ENCODE peak calls at places on chromosomes 16 and 17, in ten cellular contexts. W is neural progenitor cell, M is HepG2, P is mammary epithelial cell, I is fibroblast of lung, A is GM23338, E is MM.1S, F is hepatocyte, B is PC-3, T is endothelial cell of umbilical vein. N is an unnamed sample.
A peak's percentile ranks its signal among the peaks of the same experiment; 100 is the strongest.

GRCh38 chr17:27319536-27320221 is 25.8 kb downstream of the WSB1 start:
- DNase-seq in W (no peak), M (no peak), A (no peak), T (peak; percentile 50), B (no peak), F (peak; percentile 63), E (no peak), P (no peak), I (peak; percentile 95), N (peak; percentile 23)

GRCh38 chr16:51994597-51994996 is 552.3 kb downstream of the TOX3 start:
- DNase-seq in A (no peak), T (no peak), I (no peak), E (peak; percentile 9), B (peak; percentile 44), F (peak; percentile 57), P (peak; percentile 96), M (peak; percentile 37), W (no peak), N (peak; percentile 50)

GRCh38 chr17:80751070-80751459 is 206.4 kb downstream of the RPTOR start:
- DNase-seq in E (no peak), I (peak; percentile 65), P (no peak), T (no peak), M (no peak), B (no peak), F (no peak), W (no peak), A (no peak), N (no peak)

GRCh38 chr17:64747938-64748540 is 85.9 kb upstream of the SMURF2 start:
- DNase-seq in A (no peak), B (no peak), T (peak; percentile 81), F (no peak), P (no peak), E (no peak), W (no peak), I (peak; percentile 47), M (no peak), N (no peak)

GRCh38 chr17:39244016-39244599 is 18.4 kb upstream of the STAC2 start:
- DNase-seq in E (no peak), W (no peak), F (no peak), P (no peak), T (no peak), M (no peak), B (no peak), A (peak; percentile 39), I (no peak), N (no peak)

GRCh38 chr17:4232168-4232813 is 31.5 kb downstream of the ANKFY1 start:
- DNase-seq in F (no peak), M (no peak), P (peak; percentile 74), B (no peak), A (no peak), W (no peak), T (no peak), I (peak; percentile 73), E (no peak), N (no peak)

GRCh38 chr17:57943140-57943539 is 12.1 kb downstream of the CUEDC1 start:
- DNase-seq in M (no peak), W (no peak), B (peak; percentile 83), I (no peak), P (no peak), E (no peak), T (no peak), F (no peak), A (no peak), N (no peak)

GRCh38 chr16:81583893-81584705 is 139.5 kb downstream of the CMIP start:
- DNase-seq in A (no peak), B (peak; percentile 80), P (peak; percentile 79), F (no peak), M (no peak), I (peak; percentile 77), W (no peak), E (no peak), T (no peak), N (no peak)

GRCh38 chr17:76585649-76586593 is at the start of gene ST6GALNAC2:
- DNase-seq in P (peak; percentile 89), I (peak; percentile 41), A (peak; percentile 56), F (peak; percentile 83), M (peak; percentile 66), E (no peak), T (peak; percentile 50), B (peak; percentile 84), W (peak; percentile 70), N (peak; percentile 94)

GRCh38 chr16:50838165-50838564 is 96.3 kb downstream of the CYLD start:
- DNase-seq in W (no peak), T (no peak), F (no peak), A (no peak), M (no peak), P (peak; percentile 26), I (no peak), E (no peak), B (no peak), N (no peak)

GRCh38 chr16:4323845-4324478 is 8.1 kb downstream of the GLIS2 start:
- DNase-seq in E (no peak), M (no peak), B (no peak), F (peak; percentile 89), I (peak; percentile 60), T (no peak), P (no peak), W (peak; percentile 74), A (peak; percentile 87), N (no peak)

GRCh38 chr16:4376126-4376819 is 4.6 kb downstream of the VASN start:
- DNase-seq in I (peak; percentile 90), T (no peak), F (peak; percentile 56), B (peak; percentile 60), W (peak; percentile 4), M (no peak), A (no peak), P (no peak), E (no peak), N (no peak)

DNA sequence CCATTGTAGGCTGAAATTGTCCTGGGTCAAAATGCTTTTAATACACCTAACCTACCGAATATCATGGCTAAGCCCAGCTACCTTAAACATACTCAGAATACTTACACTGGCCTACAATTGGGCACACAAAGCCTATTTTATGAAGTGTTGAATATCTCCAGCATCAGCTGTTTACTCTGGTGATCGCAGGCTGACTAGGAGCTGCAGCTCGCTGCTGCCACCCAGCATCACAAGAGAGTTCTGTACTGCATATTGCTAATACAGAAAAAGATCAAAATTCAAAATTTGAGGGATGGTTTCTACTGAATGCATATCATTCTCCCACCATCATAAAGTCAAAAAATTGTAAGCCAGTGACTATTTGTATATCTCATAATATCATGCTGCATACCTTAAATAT is 55.3 kb downstream of the ULK2 start:
- DNase-seq in F (peak; percentile 16), T (peak; percentile 38), P (no peak), A (peak; percentile 15), W (no peak), M (no peak), B (peak; percentile 56), E (no peak), I (peak; percentile 7), N (peak; percentile 18)
- H3K4me2 ChIP-seq in F (no peak overlapping the region), T (no peak overlapping the region), P (no peak overlapping the region), A (no peak overlapping the region), W (no peak overlapping the region), M (no peak overlapping the region), B (no peak overlapping the region), E (no peak overlapping the region), I (no peak overlapping the region), N (no peak overlapping the region)

GRCh38 chr17:8148560-8148959 is 3.6 kb downstream of the PER1 start:
- DNase-seq in M (no peak), B (no peak), E (no peak), A (no peak), F (no peak), W (no peak), T (no peak), P (no peak), I (no peak), N (no peak)
- TF ChIP-seq EZH2 in M (no peak), B (no peak), E (no peak), A (no peak), F (no peak), W (no peak), T (no peak), P (no peak), I (no peak), N (no peak)

DNA sequence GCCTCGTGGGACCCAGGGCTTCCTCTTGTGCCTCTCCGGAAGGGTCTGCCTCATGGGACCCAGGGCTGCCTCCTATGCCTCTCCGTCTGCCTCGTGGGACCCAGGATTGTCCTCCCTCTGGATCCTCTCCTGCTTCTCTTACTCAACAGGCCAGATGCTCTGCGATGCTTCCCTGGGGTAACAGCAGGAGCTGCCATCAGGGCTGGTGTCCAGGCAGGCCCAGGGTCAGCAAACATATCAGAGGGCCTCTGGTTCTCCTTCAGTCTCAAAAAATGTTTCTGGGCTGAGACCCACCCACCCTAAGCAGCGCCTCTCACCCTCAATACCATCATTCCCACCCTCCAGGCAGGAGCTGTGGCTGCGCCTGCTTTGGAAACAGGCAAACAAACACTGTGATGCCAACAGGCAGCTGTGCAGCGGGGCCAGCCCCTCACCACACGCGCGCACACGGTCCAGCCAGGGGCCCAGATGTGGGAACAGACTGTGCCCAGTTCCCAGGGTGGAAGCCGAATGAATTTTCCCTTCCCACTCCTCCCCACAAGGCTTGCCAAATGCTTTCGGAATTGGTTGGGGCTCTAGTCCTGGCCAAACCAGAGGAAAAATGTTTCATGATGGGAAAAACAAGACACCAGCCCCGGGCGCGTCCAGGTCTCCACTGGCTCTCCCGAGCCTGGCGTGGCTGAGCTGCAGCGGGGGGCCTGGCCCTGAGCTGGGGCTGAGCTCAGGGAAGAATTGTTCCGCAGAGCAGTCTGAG is 11.3 kb downstream of the TIMM22 start:
- DNase-seq in W (no peak), F (no peak), T (no peak), P (no peak), E (no peak), I (peak; percentile 75), A (no peak), B (no peak), M (no peak), N (no peak)
- H3K27ac ChIP-seq in W (no peak overlapping the region), F (no peak overlapping the region), T (no peak overlapping the region), P (no peak overlapping the region), E (no peak overlapping the region), I (no peak overlapping the region), A (no peak overlapping the region), B (no peak overlapping the region), M (no peak overlapping the region), N (no peak overlapping the region)

GRCh38 chr16:87724490-87725291 is 41.1 kb downstream of the KLHDC4 start:
- DNase-seq in A (no peak), T (no peak), F (no peak), B (no peak), E (no peak), I (no peak), M (no peak), P (no peak), W (no peak), N (no peak)

GRCh38 chr16:87722590-87723223 is 43.1 kb downstream of the KLHDC4 start:
- DNase-seq in P (no peak), E (no peak), M (no peak), W (no peak), A (no peak), I (no peak), B (no peak), T (no peak), F (no peak), N (no peak)

GRCh38 chr16:87725596-87726235 is 40.1 kb downstream of the KLHDC4 start:
- DNase-seq in W (no peak), A (peak; percentile 23), F (no peak), P (no peak), E (no peak), M (no peak), T (no peak), I (peak; percentile 63), B (no peak), N (no peak)

GRCh38 chr16:87721622-87722565 is 43.9 kb downstream of the KLHDC4 start:
- DNase-seq in T (no peak), P (no peak), E (no peak), A (no peak), W (no peak), B (no peak), F (no peak), I (no peak), M (no peak), N (no peak)

GRCh38 chr16:87723224-87723619 is 42.6 kb downstream of the KLHDC4 start:
- DNase-seq in E (no peak), B (no peak), F (peak; percentile 45), T (peak; percentile 88), I (peak; percentile 88), P (peak; percentile 57), W (no peak), A (no peak), M (no peak), N (no peak)
- H3K4me2 ChIP-seq in E (no peak overlapping the region), B (no peak overlapping the region), F (no peak overlapping the region), T (no peak overlapping the region), I (no peak overlapping the region), P (no peak overlapping the region), W (no peak overlapping the region), A (no peak overlapping the region), M (no peak overlapping the region), N (no peak overlapping the region)

N was measured in PC-9.